ENCODE peak calls at places on chromosomes 6 and 20, in six cellular contexts. One of them, this sample, is unnamed.

GRCh38 chr6:97068211-97068610 is 143.7 kb downstream of the KLHL32 start:
- DNase-seq in activated CD8-positive, alpha-beta memory T cell treated with anti-CD3 and anti-CD28 coated beads, Interleukin-2, amount 10 ng/mL, durations not matched to agents 7 days and 5 days: no peak
- DNase-seq in NCI-H2107: no peak
- DNase-seq in CD8-positive, alpha-beta memory T cell: no peak
- DNase-seq in activated T-helper 1 cell treated with anti-CD3 and anti-CD28 coated beads, Interleukin-2, amount 50 U/mL, for 16 hours: no peak
- DNase-seq in Right ventricle myocardium superior: no peak
- DNase-seq in this sample: no peak

GRCh38 chr6:14454467-14454763 is 336.8 kb downstream of the CD83 start:
- DNase-seq in activated CD8-positive, alpha-beta memory T cell treated with anti-CD3 and anti-CD28 coated beads, Interleukin-2, amount 10 ng/mL, durations not matched to agents 7 days and 5 days: peak
- DNase-seq in NCI-H2107: no peak
- DNase-seq in CD8-positive, alpha-beta memory T cell: no peak
- DNase-seq in activated T-helper 1 cell treated with anti-CD3 and anti-CD28 coated beads, Interleukin-2, amount 50 U/mL, for 16 hours: peak
- DNase-seq in Right ventricle myocardium superior: no peak
- DNase-seq in this sample: no peak

GRCh38 chr6:113219783-113220182 is 637.4 kb upstream of the MARCKS start:
- DNase-seq in activated CD8-positive, alpha-beta memory T cell treated with anti-CD3 and anti-CD28 coated beads, Interleukin-2, amount 10 ng/mL, durations not matched to agents 7 days and 5 days: no peak
- DNase-seq in NCI-H2107: no peak
- DNase-seq in CD8-positive, alpha-beta memory T cell: no peak
- DNase-seq in activated T-helper 1 cell treated with anti-CD3 and anti-CD28 coated beads, Interleukin-2, amount 50 U/mL, for 16 hours: no peak
- DNase-seq in Right ventricle myocardium superior: no peak
- DNase-seq in this sample: peak

GRCh38 chr20:46979603-46980241 is 85.1 kb downstream of the EYA2 start:
- DNase-seq in activated CD8-positive, alpha-beta memory T cell treated with anti-CD3 and anti-CD28 coated beads, Interleukin-2, amount 10 ng/mL, durations not matched to agents 7 days and 5 days: no peak
- DNase-seq in NCI-H2107: no peak
- DNase-seq in CD8-positive, alpha-beta memory T cell: no peak
- DNase-seq in activated T-helper 1 cell treated with anti-CD3 and anti-CD28 coated beads, Interleukin-2, amount 50 U/mL, for 16 hours: no peak
- DNase-seq in Right ventricle myocardium superior: no peak
- DNase-seq in this sample: no peak

GRCh38 chr20:9969626-9970025 is 65.2 kb upstream of the ANKEF1 start:
- DNase-seq in activated CD8-positive, alpha-beta memory T cell treated with anti-CD3 and anti-CD28 coated beads, Interleukin-2, amount 10 ng/mL, durations not matched to agents 7 days and 5 days: no peak
- DNase-seq in NCI-H2107: no peak
- DNase-seq in CD8-positive, alpha-beta memory T cell: no peak
- DNase-seq in activated T-helper 1 cell treated with anti-CD3 and anti-CD28 coated beads, Interleukin-2, amount 50 U/mL, for 16 hours: no peak
- DNase-seq in Right ventricle myocardium superior: no peak
- DNase-seq in this sample: no peak

GRCh38 chr20:40019510-40019909 is 669.5 kb downstream of the MAFB start:
- DNase-seq in activated CD8-positive, alpha-beta memory T cell treated with anti-CD3 and anti-CD28 coated beads, Interleukin-2, amount 10 ng/mL, durations not matched to agents 7 days and 5 days: no peak
- DNase-seq in NCI-H2107: no peak
- DNase-seq in CD8-positive, alpha-beta memory T cell: no peak
- DNase-seq in activated T-helper 1 cell treated with anti-CD3 and anti-CD28 coated beads, Interleukin-2, amount 50 U/mL, for 16 hours: no peak
- DNase-seq in Right ventricle myocardium superior: no peak
- DNase-seq in this sample: no peak

GRCh38 chr20:36830791-36831691 is 44.9 kb upstream of the TLDC2 start:
- DNase-seq in activated CD8-positive, alpha-beta memory T cell treated with anti-CD3 and anti-CD28 coated beads, Interleukin-2, amount 10 ng/mL, durations not matched to agents 7 days and 5 days: no peak
- DNase-seq in NCI-H2107: no peak
- DNase-seq in CD8-positive, alpha-beta memory T cell: no peak
- DNase-seq in activated T-helper 1 cell treated with anti-CD3 and anti-CD28 coated beads, Interleukin-2, amount 50 U/mL, for 16 hours: no peak
- DNase-seq in Right ventricle myocardium superior: peak
- DNase-seq in this sample: no peak

GRCh38 chr20:36050436-36051317 is 82.3 kb downstream of the CNBD2 start:
- DNase-seq in activated CD8-positive, alpha-beta memory T cell treated with anti-CD3 and anti-CD28 coated beads, Interleukin-2, amount 10 ng/mL, durations not matched to agents 7 days and 5 days: peak
- DNase-seq in NCI-H2107: peak
- DNase-seq in CD8-positive, alpha-beta memory T cell: peak
- DNase-seq in activated T-helper 1 cell treated with anti-CD3 and anti-CD28 coated beads, Interleukin-2, amount 50 U/mL, for 16 hours: peak
- DNase-seq in Right ventricle myocardium superior: peak
- DNase-seq in this sample: peak

GRCh38 chr20:57676517-57677322 is 33.1 kb downstream of the PMEPA1 start:
- DNase-seq in activated CD8-positive, alpha-beta memory T cell treated with anti-CD3 and anti-CD28 coated beads, Interleukin-2, amount 10 ng/mL, durations not matched to agents 7 days and 5 days: no peak
- DNase-seq in NCI-H2107: no peak
- DNase-seq in CD8-positive, alpha-beta memory T cell: no peak
- DNase-seq in activated T-helper 1 cell treated with anti-CD3 and anti-CD28 coated beads, Interleukin-2, amount 50 U/mL, for 16 hours: no peak
- DNase-seq in Right ventricle myocardium superior: no peak
- DNase-seq in this sample: no peak

This sample was measured in MV-4-11.